ENCODE peak calls at places on chromosomes 13 and 19, in four cellular contexts. Z is RPMI7951, E is PC-9, T is EL. O is an unnamed sample.

GRCh38 chr19:54422136-54422535 is 6.9 kb downstream of the TTYH1 start:
- DNase-seq in Z (no peak), E (no peak), T (no peak), O (no peak)

GRCh38 chr19:29845576-29846176 is 33.9 kb downstream of the CCNE1 start:
- DNase-seq in Z (peak), E (peak), T (peak), O (no peak)

GRCh38 chr19:11195169-11195568 is 2.2 kb downstream of the KANK2 start:
- DNase-seq in Z (peak), E (no peak), T (peak), O (no peak)

GRCh38 chr19:18160792-18161690 is 8.1 kb downstream of the PIK3R2 start:
- DNase-seq in Z (peak), E (peak), T (peak), O (peak)

GRCh38 chr13:97330448-97330847 is 103.5 kb upstream of the RAP2A start:
- DNase-seq in Z (no peak), E (no peak), T (no peak), O (no peak)

GRCh38 chr19:46693760-46694159 is 23.2 kb downstream of the PRKD2 start:
- DNase-seq in Z (no peak), E (no peak), T (no peak), O (no peak)

GRCh38 chr13:30735025-30735967 is at the start of gene ALOX5AP:
- DNase-seq in Z (no peak), E (no peak), T (no peak), O (no peak)

GRCh38 chr13:77980592-77980991 is 62.0 kb upstream of the EDNRB start:
- DNase-seq in Z (peak), E (peak), T (peak), O (no peak)

GRCh38 chr13:45219123-45219891 is 18.5 kb upstream of the KCTD4 start:
- DNase-seq in Z (peak), E (no peak), T (peak), O (no peak)

GRCh38 chr13:72953391-72953960 is 105.3 kb upstream of the KLF5 start:
- DNase-seq in Z (no peak), E (no peak), T (no peak), O (no peak)

GRCh38 chr13:38763446-38764381 is 76.8 kb downstream of the FREM2 start:
- DNase-seq in Z (peak), E (no peak), T (peak), O (peak)

GRCh38 chr13:112760931-112761330 is 71.1 kb downstream of the ATP11A start:
- DNase-seq in Z (no peak), E (no peak), T (no peak), O (no peak)

GRCh38 chr13:100235311-100235901 is 146.5 kb downstream of the PCCA start:
- DNase-seq in Z (peak), E (peak), T (peak), O (peak)

GRCh38 chr13:80873589-80873988 is 532.7 kb upstream of the SPRY2 start:
- DNase-seq in Z (peak), E (no peak), T (no peak), O (no peak)

GRCh38 chr19:28330831-28331230 is 882.1 kb downstream of the UQCRFS1 start:
- DNase-seq in Z (peak), E (no peak), T (no peak), O (no peak)